ENCODE peak calls at places on chromosomes 5 and 9, in four cellular contexts. One of them, this sample, is unnamed.

GRCh38 chr5:178241259-178241658 is 8.7 kb upstream of the PHYKPL start:
- DNase-seq in K562: no peak
- DNase-seq in WTC11: no peak
- DNase-seq in GM12878: no peak
- DNase-seq in this sample: no peak

GRCh38 chr5:33049845-33050244 is 338.7 kb downstream of the NPR3 start:
- DNase-seq in GM12878: no peak
- DNase-seq in K562: no peak
- DNase-seq in WTC11: no peak
- DNase-seq in this sample: peak; percentile 4

GRCh38 chr5:81750308-81751008 is 439 bp downstream of the SSBP2 start:
- DNase-seq in K562: peak; percentile 45
- DNase-seq in GM12878: no peak
- DNase-seq in WTC11: no peak
- DNase-seq in this sample: peak; percentile 76

GRCh38 chr9:121884057-121884512 is 209.0 kb downstream of the TTLL11 start:
- DNase-seq in GM12878: no peak
- DNase-seq in WTC11: no peak
- DNase-seq in K562: no peak
- DNase-seq in this sample: peak; percentile 70

GRCh38 chr9:36317766-36318165 is 59.5 kb upstream of the GNE start:
- DNase-seq in K562: no peak
- DNase-seq in WTC11: peak; percentile 18
- DNase-seq in GM12878: no peak
- DNase-seq in this sample: no peak

GRCh38 chr5:95941756-95942155 is 19.9 kb downstream of the ELL2 start:
- DNase-seq in K562: no peak
- DNase-seq in GM12878: no peak
- DNase-seq in WTC11: no peak
- DNase-seq in this sample: no peak

GRCh38 chr9:122642226-122642625 is 15.2 kb downstream of the OR1B1 start:
- DNase-seq in GM12878: no peak
- DNase-seq in K562: no peak
- DNase-seq in WTC11: peak; percentile 12
- DNase-seq in this sample: no peak

GRCh38 chr5:122844136-122844915 is 1.1 kb upstream of the SNX24 start:
- DNase-seq in WTC11: no peak
- DNase-seq in K562: peak; percentile 20
- DNase-seq in GM12878: no peak
- DNase-seq in this sample: no peak

GRCh38 chr5:68026092-68026910 is 189.3 kb upstream of the PIK3R1 start:
- DNase-seq in K562: no peak
- DNase-seq in WTC11: no peak
- DNase-seq in GM12878: no peak
- DNase-seq in this sample: no peak

GRCh38 chr9:91443994-91444392 is 20.4 kb upstream of the NFIL3 start:
- DNase-seq in GM12878: no peak
- DNase-seq in K562: no peak
- DNase-seq in WTC11: no peak
- DNase-seq in this sample: no peak

GRCh38 chr5:79686799-79687198 is 2.8 kb upstream of the CMYA5 start:
- DNase-seq in WTC11: no peak
- DNase-seq in K562: no peak
- DNase-seq in GM12878: no peak
- DNase-seq in this sample: no peak

GRCh38 chr9:110133608-110134214 is 74.2 kb downstream of the C9orf152 start:
- DNase-seq in WTC11: no peak
- DNase-seq in GM12878: no peak
- DNase-seq in K562: no peak
- DNase-seq in this sample: no peak

GRCh38 chr5:100516285-100516684 is 18.9 kb upstream of the FAM174A start:
- DNase-seq in K562: no peak
- DNase-seq in WTC11: no peak
- DNase-seq in GM12878: peak; percentile 25
- DNase-seq in this sample: no peak

GRCh38 chr9:121604242-121604641 is 47.2 kb upstream of the DAB2IP start:
- DNase-seq in WTC11: no peak
- DNase-seq in K562: no peak
- DNase-seq in GM12878: no peak
- DNase-seq in this sample: peak; percentile 44

GRCh38 chr9:85024374-85024773 is 354.8 kb downstream of the NTRK2 start:
- DNase-seq in K562: no peak
- DNase-seq in GM12878: no peak
- DNase-seq in WTC11: no peak
- DNase-seq in this sample: no peak

GRCh38 chr5:37951946-37952721 is 112.3 kb upstream of the GDNF start:
- DNase-seq in WTC11: peak; percentile 39
- DNase-seq in GM12878: no peak
- DNase-seq in K562: no peak
- DNase-seq in this sample: no peak

GRCh38 chr5:143562935-143563334 is 159.4 kb upstream of the NR3C1 start:
- DNase-seq in GM12878: no peak
- DNase-seq in WTC11: no peak
- DNase-seq in K562: no peak
- DNase-seq in this sample: no peak

GRCh38 chr9:15136646-15137045 is 170.4 kb downstream of the TTC39B start:
- DNase-seq in WTC11: peak; percentile 29
- DNase-seq in K562: peak; percentile 16
- DNase-seq in GM12878: no peak
- DNase-seq in this sample: no peak

GRCh38 chr5:104606258-104606829 is 1043.8 kb upstream of the NUDT12 start:
- DNase-seq in WTC11: no peak
- DNase-seq in K562: no peak
- DNase-seq in GM12878: no peak
- DNase-seq in this sample: no peak

GRCh38 chr5:149762958-149763630 is 33.0 kb downstream of the PPARGC1B start:
- DNase-seq in K562: no peak
- DNase-seq in GM12878: no peak
- DNase-seq in WTC11: no peak
- DNase-seq in this sample: no peak

GRCh38 chr9:108687360-108687981 is 168.3 kb downstream of the ACTL7B start:
- DNase-seq in WTC11: no peak
- DNase-seq in GM12878: no peak
- DNase-seq in K562: no peak
- DNase-seq in this sample: no peak

GRCh38 chr9:75912951-75913350 is 22.5 kb downstream of the PCSK5 start:
- DNase-seq in WTC11: no peak
- DNase-seq in K562: no peak
- DNase-seq in GM12878: no peak
- DNase-seq in this sample: no peak

GRCh38 chr5:65065112-65065511 is 296.4 kb downstream of the CWC27 start:
- DNase-seq in WTC11: no peak
- DNase-seq in K562: no peak
- DNase-seq in GM12878: no peak
- DNase-seq in this sample: no peak

GRCh38 chr5:142095651-142096330 is 12.8 kb upstream of the NDFIP1 start:
- DNase-seq in K562: no peak
- DNase-seq in GM12878: peak; percentile 8
- DNase-seq in WTC11: no peak
- DNase-seq in this sample: no peak

DNA sequence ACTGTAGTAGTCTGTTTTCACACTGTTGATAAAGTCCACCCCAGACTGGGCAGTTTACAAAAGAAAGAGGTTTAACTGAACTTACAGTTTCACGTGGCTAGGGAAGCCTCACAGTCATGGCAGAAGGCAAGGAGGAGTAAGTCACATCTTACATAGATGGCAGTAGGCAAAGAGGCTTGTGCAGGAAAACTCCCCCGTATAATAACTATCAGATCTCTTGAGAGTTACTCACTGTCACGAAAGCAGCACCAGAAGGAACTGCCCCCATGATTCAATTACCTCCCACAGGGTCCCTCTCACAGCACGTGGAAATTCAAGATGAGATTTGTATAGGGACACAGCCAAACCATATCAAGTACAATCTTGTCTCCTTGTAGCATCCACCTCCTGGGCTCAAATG is 21.1 kb downstream of the PARP8 start:
- DNase-seq in WTC11: no peak
- DNase-seq in GM12878: no peak
- DNase-seq in K562: no peak
- DNase-seq in this sample: no peak
- TF ChIP-seq USF1 in WTC11: no peak
- TF ChIP-seq USF1 in GM12878: no peak
- TF ChIP-seq USF1 in K562: no peak
- TF ChIP-seq USF1 in this sample: no peak

GRCh38 chr5:1497271-1497777 is 26.4 kb downstream of the LPCAT1 start:
- DNase-seq in K562: no peak
- DNase-seq in WTC11: no peak
- DNase-seq in GM12878: peak; percentile 59
- DNase-seq in this sample: no peak
- TF ChIP-seq USF1 in K562: no peak
- TF ChIP-seq USF1 in WTC11: no peak
- TF ChIP-seq USF1 in GM12878: no peak
- TF ChIP-seq USF1 in this sample: no peak

DNA sequence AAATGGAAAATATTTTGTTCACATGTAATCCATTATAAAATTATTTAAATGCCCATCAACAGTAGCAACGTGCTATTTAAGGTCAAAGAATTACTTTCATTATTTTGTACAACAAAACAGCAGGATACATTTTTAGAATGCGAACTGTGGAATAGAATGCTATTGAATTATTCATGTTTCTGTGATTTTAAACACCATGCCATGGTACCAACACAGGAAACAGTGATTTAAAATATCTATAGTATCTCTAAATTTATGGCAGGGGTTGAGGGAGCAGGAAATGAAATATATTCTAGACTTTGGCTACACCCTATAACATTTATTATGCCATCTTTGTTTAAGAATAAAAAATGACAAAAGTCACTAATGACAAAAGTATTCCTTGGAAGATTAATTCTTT is 62.4 kb downstream of the DROSHA start:
- DNase-seq in K562: no peak
- DNase-seq in WTC11: no peak
- DNase-seq in GM12878: no peak
- DNase-seq in this sample: no peak
- TF ChIP-seq USF1 in K562: no peak
- TF ChIP-seq USF1 in WTC11: no peak
- TF ChIP-seq USF1 in GM12878: no peak
- TF ChIP-seq USF1 in this sample: no peak

DNA sequence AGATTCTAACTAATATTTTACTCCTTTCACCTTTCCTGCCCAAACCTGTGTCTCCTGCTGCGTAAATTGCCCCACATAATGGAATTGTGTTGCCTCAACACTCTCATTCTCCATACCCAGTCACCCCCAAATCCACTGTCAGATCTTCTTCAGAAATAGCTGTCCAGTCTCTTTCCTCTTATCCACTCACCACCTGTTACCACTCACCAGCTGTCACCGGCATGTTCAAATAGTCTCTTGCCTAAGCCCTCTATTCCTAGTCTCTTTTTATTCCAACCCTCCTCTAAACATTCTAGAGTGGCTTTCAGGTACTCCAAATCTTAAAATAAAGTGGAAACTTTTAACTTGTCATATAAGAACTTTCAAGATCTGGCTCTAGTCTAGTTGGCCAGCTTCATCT is 262.0 kb upstream of the FBXL7 start:
- DNase-seq in GM12878: no peak
- DNase-seq in K562: no peak
- DNase-seq in WTC11: no peak
- DNase-seq in this sample: no peak
- TF ChIP-seq USF1 in GM12878: no peak
- TF ChIP-seq USF1 in K562: no peak
- TF ChIP-seq USF1 in WTC11: no peak
- TF ChIP-seq USF1 in this sample: no peak

DNA sequence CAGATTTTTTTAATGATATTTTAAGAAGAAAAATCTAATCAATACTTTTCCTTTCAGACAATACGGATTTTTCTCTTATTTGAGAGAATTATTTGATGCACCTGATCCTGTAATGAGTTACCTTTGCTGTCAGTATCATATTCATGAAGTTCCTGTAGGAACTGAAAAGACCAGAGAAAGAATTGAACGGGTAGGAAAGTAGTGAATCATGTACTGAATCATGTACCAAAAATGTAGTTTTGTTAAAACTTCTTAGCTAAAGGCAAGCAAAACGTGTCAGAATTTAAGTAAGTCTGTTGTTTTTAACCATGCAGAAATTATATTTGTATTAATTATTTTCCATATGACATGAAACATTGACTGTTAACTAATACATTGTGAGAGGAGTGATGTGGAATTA is 56.6 kb downstream of the SMC5 start:
- DNase-seq in GM12878: no peak
- DNase-seq in K562: no peak
- DNase-seq in WTC11: no peak
- DNase-seq in this sample: no peak
- TF ChIP-seq USF1 in GM12878: no peak
- TF ChIP-seq USF1 in K562: no peak
- TF ChIP-seq USF1 in WTC11: no peak
- TF ChIP-seq USF1 in this sample: no peak

GRCh38 chr9:116941266-116941665 is 254.2 kb downstream of the TRIM32 start:
- DNase-seq in GM12878: no peak
- DNase-seq in WTC11: no peak
- DNase-seq in K562: no peak
- DNase-seq in this sample: no peak
- TF ChIP-seq USF1 in GM12878: no peak
- TF ChIP-seq USF1 in WTC11: no peak
- TF ChIP-seq USF1 in K562: no peak
- TF ChIP-seq USF1 in this sample: no peak

GRCh38 chr5:98827862-98828261 is 54.4 kb downstream of the RGMB start:
- DNase-seq in K562: no peak
- DNase-seq in WTC11: no peak
- DNase-seq in GM12878: no peak
- DNase-seq in this sample: no peak

GRCh38 chr5:98825582-98826375 is 52.3 kb downstream of the RGMB start:
- DNase-seq in K562: no peak
- DNase-seq in WTC11: no peak
- DNase-seq in GM12878: no peak
- DNase-seq in this sample: no peak

GRCh38 chr5:98827161-98827560 is 53.7 kb downstream of the RGMB start:
- DNase-seq in K562: peak; percentile 35
- DNase-seq in GM12878: no peak
- DNase-seq in WTC11: no peak
- DNase-seq in this sample: peak; percentile 56
- TF ChIP-seq USF1 in K562: no peak
- TF ChIP-seq USF1 in GM12878: no peak
- TF ChIP-seq USF1 in WTC11: no peak
- TF ChIP-seq USF1 in this sample: no peak

GRCh38 chr5:147397616-147398015 is 112.3 kb downstream of the DPYSL3 start:
- DNase-seq in WTC11: peak; percentile 45
- DNase-seq in GM12878: no peak
- DNase-seq in K562: no peak
- DNase-seq in this sample: no peak
- TF ChIP-seq USF1 in WTC11: no peak
- TF ChIP-seq USF1 in GM12878: no peak
- TF ChIP-seq USF1 in K562: no peak
- TF ChIP-seq USF1 in this sample: no peak

DNA sequence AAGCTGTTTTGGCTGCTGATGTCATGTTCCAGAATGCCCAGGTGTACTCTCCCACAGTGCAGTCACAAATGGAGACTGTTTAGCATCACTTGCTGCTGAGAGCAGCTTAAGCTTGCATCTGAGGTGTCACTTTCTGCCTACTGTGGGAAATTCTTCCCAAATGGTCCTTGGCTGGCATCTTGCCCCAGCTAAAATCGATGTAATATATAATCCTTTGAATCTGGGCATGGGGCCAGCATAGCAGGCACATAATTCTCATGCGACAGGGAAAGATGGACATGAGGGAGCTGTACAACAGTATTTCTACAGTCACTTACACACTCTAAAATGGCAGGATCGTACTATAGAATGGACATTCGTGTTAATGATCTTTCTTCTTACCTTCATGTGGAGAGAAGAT is 144.3 kb downstream of the MACIR start:
- DNase-seq in WTC11: no peak
- DNase-seq in GM12878: no peak
- DNase-seq in K562: no peak
- DNase-seq in this sample: no peak
- TF ChIP-seq USF1 in WTC11: no peak
- TF ChIP-seq USF1 in GM12878: no peak
- TF ChIP-seq USF1 in K562: no peak
- TF ChIP-seq USF1 in this sample: no peak

GRCh38 chr5:176736271-176736965 is 73.9 kb upstream of the UNC5A start:
- DNase-seq in GM12878: no peak
- DNase-seq in WTC11: peak; percentile 4
- DNase-seq in K562: no peak
- DNase-seq in this sample: peak; percentile 44
- TF ChIP-seq USF1 in GM12878: no peak
- TF ChIP-seq USF1 in WTC11: no peak
- TF ChIP-seq USF1 in K562: no peak
- TF ChIP-seq USF1 in this sample: no peak

This sample was measured in SK-N-SH.